ENCODE peak calls at places on chromosome 11, in four cellular contexts. One of them, this sample, is unnamed.

GRCh38 chr11:63999349-64000025 is 13.2 kb downstream of the OTUB1 start:
- DNase-seq in fibroblast of the aortic adventitia: peak; percentile 21
- DNase-seq in T47D: peak; percentile 42
- DNase-seq in HL-60: no peak
- DNase-seq in this sample: peak; percentile 55

GRCh38 chr11:130947889-130948288 is 31.6 kb upstream of the SNX19 start:
- DNase-seq in fibroblast of the aortic adventitia: no peak
- DNase-seq in T47D: no peak
- DNase-seq in HL-60: no peak
- DNase-seq in this sample: no peak

GRCh38 chr11:86782781-86783180 is 17.6 kb upstream of the PRSS23 start:
- DNase-seq in fibroblast of the aortic adventitia: no peak
- DNase-seq in T47D: no peak
- DNase-seq in HL-60: no peak
- DNase-seq in this sample: no peak

GRCh38 chr11:108788565-108789199 is 123.8 kb downstream of the DDX10 start:
- DNase-seq in fibroblast of the aortic adventitia: peak; percentile 59
- DNase-seq in T47D: peak; percentile 58
- DNase-seq in HL-60: no peak
- DNase-seq in this sample: peak; percentile 58

GRCh38 chr11:131668867-131669780 is 298.7 kb downstream of the NTM start:
- DNase-seq in fibroblast of the aortic adventitia: peak; percentile 22
- DNase-seq in T47D: peak; percentile 67
- DNase-seq in HL-60: peak; percentile 29
- DNase-seq in this sample: peak; percentile 59

GRCh38 chr11:63558459-63559157 is 4.6 kb downstream of the PLAAT2 start:
- DNase-seq in fibroblast of the aortic adventitia: no peak
- DNase-seq in T47D: peak; percentile 99
- DNase-seq in HL-60: no peak
- DNase-seq in this sample: no peak

GRCh38 chr11:61598383-61598782 is 17.5 kb upstream of the SYT7 start:
- DNase-seq in fibroblast of the aortic adventitia: no peak
- DNase-seq in T47D: no peak
- DNase-seq in HL-60: no peak
- DNase-seq in this sample: no peak

GRCh38 chr11:110148775-110149744 is 55.9 kb downstream of the ZC3H12C start:
- DNase-seq in fibroblast of the aortic adventitia: peak; percentile 93
- DNase-seq in T47D: no peak
- DNase-seq in HL-60: no peak
- DNase-seq in this sample: peak; percentile 71

GRCh38 chr11:113715273-113715672 is 9.2 kb upstream of the TMPRSS5 start:
- DNase-seq in fibroblast of the aortic adventitia: no peak
- DNase-seq in T47D: no peak
- DNase-seq in HL-60: no peak
- DNase-seq in this sample: no peak

GRCh38 chr11:77047007-77047927 is 13.1 kb downstream of the B3GNT6 start:
- DNase-seq in fibroblast of the aortic adventitia: peak; percentile 97
- DNase-seq in T47D: peak; percentile 96
- DNase-seq in HL-60: peak; percentile 89
- DNase-seq in this sample: peak; percentile 96

GRCh38 chr11:33942954-33943353 is 51.1 kb upstream of the LMO2 start:
- DNase-seq in fibroblast of the aortic adventitia: peak; percentile 97
- DNase-seq in T47D: no peak
- DNase-seq in HL-60: no peak
- DNase-seq in this sample: peak; percentile 77

GRCh38 chr11:132032555-132032954 is 662.1 kb downstream of the NTM start:
- DNase-seq in fibroblast of the aortic adventitia: peak; percentile 67
- DNase-seq in T47D: no peak
- DNase-seq in HL-60: no peak
- DNase-seq in this sample: peak; percentile 87

GRCh38 chr11:111819161-111820058 is 52.0 kb downstream of the ALG9 start:
- DNase-seq in fibroblast of the aortic adventitia: peak; percentile 87
- DNase-seq in T47D: peak; percentile 14
- DNase-seq in HL-60: peak; percentile 5
- DNase-seq in this sample: peak; percentile 92

GRCh38 chr11:125303186-125303585 is 138.6 kb downstream of the PKNOX2 start:
- DNase-seq in fibroblast of the aortic adventitia: no peak
- DNase-seq in T47D: no peak
- DNase-seq in HL-60: no peak
- DNase-seq in this sample: peak; percentile 9

GRCh38 chr11:110027627-110028371 is 65.4 kb upstream of the ZC3H12C start:
- DNase-seq in fibroblast of the aortic adventitia: no peak
- DNase-seq in T47D: no peak
- DNase-seq in HL-60: no peak
- DNase-seq in this sample: no peak

GRCh38 chr11:87038235-87038960 is 664 bp downstream of the TMEM135 start:
- DNase-seq in fibroblast of the aortic adventitia: no peak
- DNase-seq in T47D: peak; percentile 22
- DNase-seq in HL-60: no peak
- DNase-seq in this sample: peak; percentile 12

GRCh38 chr11:31237819-31238771 is 131.4 kb downstream of the DCDC1 start:
- DNase-seq in fibroblast of the aortic adventitia: no peak
- DNase-seq in T47D: no peak
- DNase-seq in HL-60: no peak
- DNase-seq in this sample: peak; percentile 3

GRCh38 chr11:126530416-126530815 is 174.9 kb downstream of the ST3GAL4 start:
- DNase-seq in fibroblast of the aortic adventitia: no peak
- DNase-seq in T47D: no peak
- DNase-seq in HL-60: no peak
- DNase-seq in this sample: no peak

GRCh38 chr11:8315463-8315862 is 51.8 kb upstream of the LMO1 start:
- DNase-seq in fibroblast of the aortic adventitia: no peak
- DNase-seq in T47D: no peak
- DNase-seq in HL-60: no peak
- DNase-seq in this sample: no peak

GRCh38 chr11:103993502-103993901 is 42.9 kb upstream of the DDI1 start:
- DNase-seq in fibroblast of the aortic adventitia: peak; percentile 68
- DNase-seq in T47D: no peak
- DNase-seq in HL-60: no peak
- DNase-seq in this sample: no peak

GRCh38 chr11:10902756-10903155 is 44.9 kb upstream of the ZBED5 start:
- DNase-seq in fibroblast of the aortic adventitia: no peak
- DNase-seq in T47D: no peak
- DNase-seq in HL-60: no peak
- DNase-seq in this sample: no peak

GRCh38 chr11:62770778-62771143 is 435 bp upstream of the TAF6L start:
- DNase-seq in fibroblast of the aortic adventitia: no peak
- DNase-seq in T47D: no peak
- DNase-seq in HL-60: no peak
- DNase-seq in this sample: no peak

GRCh38 chr11:100830978-100831732 is 144.1 kb downstream of the ARHGAP42 start:
- DNase-seq in fibroblast of the aortic adventitia: peak; percentile 52
- DNase-seq in T47D: no peak
- DNase-seq in HL-60: no peak
- DNase-seq in this sample: peak; percentile 76

GRCh38 chr11:101436511-101437142 is 147.2 kb downstream of the TRPC6 start:
- DNase-seq in fibroblast of the aortic adventitia: peak; percentile 32
- DNase-seq in T47D: peak; percentile 97
- DNase-seq in HL-60: peak; percentile 6
- DNase-seq in this sample: peak; percentile 52

GRCh38 chr11:44749160-44749559 is 22.4 kb downstream of the TSPAN18 start:
- DNase-seq in fibroblast of the aortic adventitia: no peak
- DNase-seq in T47D: peak; percentile 30
- DNase-seq in HL-60: no peak
- DNase-seq in this sample: no peak

GRCh38 chr11:120784566-120785251 is 239.2 kb upstream of the TBCEL start:
- DNase-seq in fibroblast of the aortic adventitia: no peak
- DNase-seq in T47D: no peak
- DNase-seq in HL-60: no peak
- DNase-seq in this sample: no peak

GRCh38 chr11:34745209-34745608 is 124.3 kb downstream of the EHF start:
- DNase-seq in fibroblast of the aortic adventitia: no peak
- DNase-seq in T47D: peak; percentile 43
- DNase-seq in HL-60: no peak
- DNase-seq in this sample: no peak